ENCODE peak calls at places on chromosomes 12 and 14, in four cellular contexts. One of them, this sample, is unnamed.

GRCh38 chr12:104600790-104601739 is 144.3 kb downstream of the CHST11 start:
- DNase-seq in uterus: no peak
- DNase-seq in ovary: no peak
- DNase-seq in GM12891: no peak
- DNase-seq in this sample: no peak

GRCh38 chr12:131783915-131784541 is 44.2 kb upstream of the MMP17 start:
- DNase-seq in uterus: no peak
- DNase-seq in ovary: no peak
- DNase-seq in GM12891: no peak
- DNase-seq in this sample: no peak

GRCh38 chr14:69260246-69260978 is 454 bp downstream of the GALNT16 start:
- DNase-seq in uterus: no peak
- DNase-seq in ovary: peak; percentile 42
- DNase-seq in GM12891: peak; percentile 37
- DNase-seq in this sample: no peak

GRCh38 chr12:3550839-3551238 is 59.8 kb downstream of the PRMT8 start:
- DNase-seq in uterus: no peak
- DNase-seq in ovary: no peak
- DNase-seq in GM12891: no peak
- DNase-seq in this sample: no peak

GRCh38 chr14:50823763-50824636 is 7.0 kb downstream of the NIN start:
- DNase-seq in uterus: no peak
- DNase-seq in ovary: no peak
- DNase-seq in GM12891: no peak
- DNase-seq in this sample: no peak

GRCh38 chr12:67441736-67442346 is 172.7 kb downstream of the CAND1 start:
- DNase-seq in uterus: peak; percentile 83
- DNase-seq in ovary: peak; percentile 91
- DNase-seq in GM12891: no peak
- DNase-seq in this sample: peak; percentile 92

GRCh38 chr12:27975222-27976136 is 2.9 kb upstream of the PTHLH start:
- DNase-seq in uterus: no peak
- DNase-seq in ovary: no peak
- DNase-seq in GM12891: no peak
- DNase-seq in this sample: no peak

GRCh38 chr14:49895480-49895879 is 2.6 kb downstream of the ARF6 start:
- DNase-seq in uterus: no peak
- DNase-seq in ovary: no peak
- DNase-seq in GM12891: no peak
- DNase-seq in this sample: no peak

GRCh38 chr12:13178568-13179158 is 17.9 kb upstream of the EMP1 start:
- DNase-seq in uterus: peak; percentile 86
- DNase-seq in ovary: peak; percentile 55
- DNase-seq in GM12891: no peak
- DNase-seq in this sample: no peak

GRCh38 chr12:52069410-52070242 is at the start of gene ATG101:
- DNase-seq in uterus: peak; percentile 91
- DNase-seq in ovary: peak; percentile 92
- DNase-seq in GM12891: peak; percentile 97
- DNase-seq in this sample: peak; percentile 91

GRCh38 chr12:122533841-122534240 is 6.8 kb downstream of the KNTC1 start:
- DNase-seq in uterus: no peak
- DNase-seq in ovary: no peak
- DNase-seq in GM12891: no peak
- DNase-seq in this sample: no peak

GRCh38 chr12:111457071-111457470 is 51.3 kb downstream of the SH2B3 start:
- DNase-seq in uterus: no peak
- DNase-seq in ovary: no peak
- DNase-seq in GM12891: no peak
- DNase-seq in this sample: no peak

GRCh38 chr12:57389033-57389432 is 41.8 kb downstream of the R3HDM2 start:
- DNase-seq in uterus: no peak
- DNase-seq in ovary: no peak
- DNase-seq in GM12891: no peak
- DNase-seq in this sample: no peak

GRCh38 chr14:93905623-93906022 is 21.5 kb upstream of the FAM181A start:
- DNase-seq in uterus: no peak
- DNase-seq in ovary: no peak
- DNase-seq in GM12891: no peak
- DNase-seq in this sample: no peak

GRCh38 chr12:110247340-110248095 is 33.5 kb upstream of the ATP2A2 start:
- DNase-seq in uterus: no peak
- DNase-seq in ovary: peak; percentile 53
- DNase-seq in GM12891: no peak
- DNase-seq in this sample: peak; percentile 96

GRCh38 chr12:90170740-90171139 is 462.1 kb upstream of the ATP2B1 start:
- DNase-seq in uterus: no peak
- DNase-seq in ovary: no peak
- DNase-seq in GM12891: no peak
- DNase-seq in this sample: no peak

GRCh38 chr12:91931110-91931509 is 214.5 kb downstream of the BTG1 start:
- DNase-seq in uterus: peak; percentile 36
- DNase-seq in ovary: no peak
- DNase-seq in GM12891: no peak
- DNase-seq in this sample: no peak

GRCh38 chr12:2382391-2383155 is 329.8 kb downstream of the CACNA1C start:
- DNase-seq in uterus: peak; percentile 8
- DNase-seq in ovary: no peak
- DNase-seq in GM12891: no peak
- DNase-seq in this sample: no peak

GRCh38 chr14:28609228-28609828 is 157.3 kb upstream of the FOXG1 start:
- DNase-seq in uterus: no peak
- DNase-seq in ovary: no peak
- DNase-seq in GM12891: no peak
- DNase-seq in this sample: peak; percentile 41

GRCh38 chr14:33776871-33777270 is 174.0 kb downstream of the EGLN3 start:
- DNase-seq in uterus: no peak
- DNase-seq in ovary: no peak
- DNase-seq in GM12891: no peak
- DNase-seq in this sample: no peak

GRCh38 chr14:24389266-24389855 is 9.4 kb upstream of the NYNRIN start:
- DNase-seq in uterus: no peak
- DNase-seq in ovary: no peak
- DNase-seq in GM12891: no peak
- DNase-seq in this sample: no peak

GRCh38 chr14:45364565-45364964 is 111.6 kb upstream of the MIS18BP1 start:
- DNase-seq in uterus: no peak
- DNase-seq in ovary: no peak
- DNase-seq in GM12891: no peak
- DNase-seq in this sample: no peak

GRCh38 chr12:12028668-12029402 is 41.9 kb upstream of the BCL2L14 start:
- DNase-seq in uterus: no peak
- DNase-seq in ovary: no peak
- DNase-seq in GM12891: no peak
- DNase-seq in this sample: no peak

GRCh38 chr12:24600996-24601395 is 347.9 kb downstream of the BCAT1 start:
- DNase-seq in uterus: no peak
- DNase-seq in ovary: no peak
- DNase-seq in GM12891: no peak
- DNase-seq in this sample: no peak

GRCh38 chr14:36661506-36662257 is at the start of gene PAX9:
- DNase-seq in uterus: no peak
- DNase-seq in ovary: peak; percentile 64
- DNase-seq in GM12891: no peak
- DNase-seq in this sample: no peak

GRCh38 chr14:92323031-92323915 is at the start of gene SLC24A4:
- DNase-seq in uterus: no peak
- DNase-seq in ovary: no peak
- DNase-seq in GM12891: peak; percentile 41
- DNase-seq in this sample: no peak

GRCh38 chr12:1527789-1528188 is 66.6 kb downstream of the FBXL14 start:
- DNase-seq in uterus: no peak
- DNase-seq in ovary: no peak
- DNase-seq in GM12891: no peak
- DNase-seq in this sample: no peak

GRCh38 chr14:55891692-55892091 is 226.5 kb upstream of the PELI2 start:
- DNase-seq in uterus: no peak
- DNase-seq in ovary: no peak
- DNase-seq in GM12891: no peak
- DNase-seq in this sample: no peak

GRCh38 chr14:96091149-96091693 is 52.1 kb downstream of the C14orf132 start:
- DNase-seq in uterus: peak; percentile 7
- DNase-seq in ovary: no peak
- DNase-seq in GM12891: no peak
- DNase-seq in this sample: peak; percentile 46

GRCh38 chr12:76936562-76937185 is 57.9 kb upstream of the CSRP2 start:
- DNase-seq in uterus: no peak
- DNase-seq in ovary: no peak
- DNase-seq in GM12891: no peak
- DNase-seq in this sample: no peak

DNA sequence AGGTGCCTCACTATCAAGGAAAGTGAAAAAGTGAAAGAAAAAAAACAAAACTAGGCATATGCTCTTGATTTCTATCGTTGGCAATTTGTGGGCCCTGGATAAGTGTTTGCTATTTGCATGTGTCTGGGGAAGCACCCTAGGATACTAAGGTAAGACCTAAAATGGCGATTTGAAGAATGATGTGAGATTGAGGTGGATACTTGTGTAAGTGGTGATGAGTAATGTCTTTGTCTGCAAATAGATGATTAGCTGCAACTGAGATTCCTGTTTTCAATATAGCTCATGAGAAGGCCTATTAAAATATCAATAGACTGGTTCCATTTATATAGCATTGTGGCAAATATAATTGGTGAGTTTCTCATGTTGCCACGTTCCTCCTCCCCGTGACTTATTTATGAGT is 261.7 kb downstream of the NEDD1 start:
- DNase-seq in uterus: no peak
- DNase-seq in ovary: no peak
- DNase-seq in GM12891: no peak
- DNase-seq in this sample: no peak
- TF ChIP-seq POLR2A in uterus: no peak
- TF ChIP-seq POLR2A in ovary: no peak
- TF ChIP-seq POLR2A in GM12891: peak; percentile 54
- TF ChIP-seq POLR2A in this sample: no peak

GRCh38 chr14:23306412-23307145 is at the start of gene BCL2L2:
- DNase-seq in uterus: peak; percentile 94
- DNase-seq in ovary: peak; percentile 95
- DNase-seq in GM12891: peak; percentile 69
- DNase-seq in this sample: peak; percentile 92
- TF ChIP-seq POLR2A in uterus: peak; percentile 58
- TF ChIP-seq POLR2A in ovary: peak; percentile 62
- TF ChIP-seq POLR2A in GM12891: peak; percentile 73
- TF ChIP-seq POLR2A in this sample: peak; percentile 91

DNA sequence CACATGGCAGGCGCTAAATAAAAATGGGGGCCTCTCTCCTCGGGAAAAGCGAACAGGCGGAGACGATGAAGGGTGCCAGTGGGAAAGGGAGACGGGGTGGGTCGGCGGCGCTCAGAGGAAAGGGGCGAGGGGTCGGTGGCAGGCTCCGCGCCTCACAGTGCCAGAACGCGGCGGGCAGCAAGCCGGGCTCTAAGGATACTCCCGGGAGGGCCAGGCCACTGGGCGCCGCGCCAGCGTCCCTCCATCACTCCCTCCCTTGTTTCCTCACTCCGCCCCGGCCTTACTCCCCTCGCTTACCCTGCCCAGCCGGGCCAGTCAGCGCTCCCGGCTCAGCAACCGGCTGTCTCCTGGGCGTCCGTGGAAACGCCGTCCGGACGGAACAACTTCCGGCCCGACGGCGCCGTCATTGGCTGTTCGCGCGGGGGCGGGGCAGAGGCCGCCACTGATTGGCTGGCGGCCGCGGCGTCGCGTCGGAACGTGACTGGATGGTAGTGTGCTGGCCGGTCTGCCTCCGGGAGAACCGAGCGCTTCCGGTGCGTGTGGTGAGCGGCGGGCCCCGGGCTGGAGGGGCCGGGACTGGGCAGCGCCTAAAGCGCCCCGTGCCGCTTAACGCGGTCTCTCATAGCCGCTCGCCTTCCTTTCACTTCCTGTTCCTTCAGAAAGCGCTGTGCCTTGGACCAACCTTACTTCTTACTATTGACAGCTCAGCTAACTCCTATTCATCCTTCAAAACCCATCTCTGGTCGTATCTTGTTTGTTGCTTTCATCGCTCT is 53.0 kb downstream of the SLC25A47 start:
- DNase-seq in uterus: peak; percentile 91
- DNase-seq in ovary: peak; percentile 96
- DNase-seq in GM12891: peak; percentile 78
- DNase-seq in this sample: peak; percentile 97
- TF ChIP-seq POLR2A in uterus: peak; percentile 85
- TF ChIP-seq POLR2A in ovary: peak; percentile 79
- TF ChIP-seq POLR2A in GM12891: peak; percentile 89
- TF ChIP-seq POLR2A in this sample: peak; percentile 68

GRCh38 chr12:9064815-9065606 is 50.7 kb downstream of the A2M start:
- DNase-seq in uterus: peak; percentile 73
- DNase-seq in ovary: peak; percentile 84
- DNase-seq in GM12891: no peak
- DNase-seq in this sample: peak; percentile 89
- TF ChIP-seq POLR2A in uterus: peak; percentile 92
- TF ChIP-seq POLR2A in ovary: peak; percentile 89
- TF ChIP-seq POLR2A in GM12891: no peak
- TF ChIP-seq POLR2A in this sample: peak; percentile 86

DNA sequence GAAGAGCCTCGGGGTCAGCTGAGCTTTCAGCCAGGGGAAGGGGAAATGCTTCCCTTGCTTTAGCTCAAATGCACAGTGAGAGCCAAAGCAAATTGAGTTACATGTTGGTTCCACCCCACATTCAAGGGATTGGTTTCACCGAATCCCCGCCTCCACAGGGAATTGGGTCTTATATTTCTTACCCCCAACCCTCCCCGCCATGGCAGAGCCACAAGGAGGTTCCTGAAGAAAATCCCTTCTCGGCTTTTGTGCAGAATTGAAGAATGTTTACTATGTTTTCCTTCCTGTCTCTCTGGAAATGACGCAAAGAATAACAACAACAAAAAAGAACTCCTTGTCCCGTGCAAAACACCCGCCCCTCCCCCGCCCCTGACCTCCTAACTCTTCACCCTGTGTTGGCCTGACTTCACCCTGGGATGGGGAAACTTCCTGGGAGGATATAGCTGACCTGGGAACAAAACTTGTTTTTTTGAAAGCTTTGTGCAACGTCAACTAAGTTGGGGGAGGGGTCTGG is 21.9 kb upstream of the CIPC start:
- DNase-seq in uterus: peak; percentile 90
- DNase-seq in ovary: peak; percentile 70
- DNase-seq in GM12891: no peak
- DNase-seq in this sample: peak; percentile 71
- TF ChIP-seq POLR2A in uterus: peak; percentile 44
- TF ChIP-seq POLR2A in ovary: peak; percentile 33
- TF ChIP-seq POLR2A in GM12891: no peak
- TF ChIP-seq POLR2A in this sample: peak; percentile 75